ENCODE peak calls at places on chromosomes 12 and 14, in five cellular contexts. One of them, this sample, is unnamed.
A peak's percentile ranks its signal among the peaks of the same experiment; 100 is the strongest.

GRCh38 chr12:113246478-113247122 is 25.3 kb downstream of the TPCN1 start:
- DNase-seq in stimulated activated CD8-positive, alpha-beta memory T cell treated with anti-CD3 and anti-CD28 coated beads, Interleukin-7, amount 100 ng/mL, for 24 hours: no peak
- DNase-seq in BJ: no peak
- DNase-seq in central memory CD8-positive, alpha-beta T cell: no peak
- DNase-seq in stimulated activated CD4-positive, alpha-beta T cell treated with anti-CD3 and anti-CD28 coated beads, Interleukin-2, amount 100 ng/mL, for 48 hours: no peak
- DNase-seq in this sample: no peak

GRCh38 chr12:46679754-46680153 is 146.0 kb downstream of the SLC38A4 start:
- DNase-seq in central memory CD8-positive, alpha-beta T cell: no peak
- DNase-seq in stimulated activated CD4-positive, alpha-beta T cell treated with anti-CD3 and anti-CD28 coated beads, Interleukin-2, amount 100 ng/mL, for 48 hours: no peak
- DNase-seq in stimulated activated CD8-positive, alpha-beta memory T cell treated with anti-CD3 and anti-CD28 coated beads, Interleukin-7, amount 100 ng/mL, for 24 hours: no peak
- DNase-seq in BJ: no peak
- DNase-seq in this sample: no peak

GRCh38 chr12:6603095-6603567 is 4.0 kb downstream of the CHD4 start:
- DNase-seq in central memory CD8-positive, alpha-beta T cell: no peak
- DNase-seq in stimulated activated CD4-positive, alpha-beta T cell treated with anti-CD3 and anti-CD28 coated beads, Interleukin-2, amount 100 ng/mL, for 48 hours: no peak
- DNase-seq in BJ: no peak
- DNase-seq in stimulated activated CD8-positive, alpha-beta memory T cell treated with anti-CD3 and anti-CD28 coated beads, Interleukin-7, amount 100 ng/mL, for 24 hours: no peak
- DNase-seq in this sample: peak; percentile 46

GRCh38 chr12:51865757-51866270 is 17.3 kb upstream of the FIGNL2 start:
- DNase-seq in central memory CD8-positive, alpha-beta T cell: no peak
- DNase-seq in stimulated activated CD8-positive, alpha-beta memory T cell treated with anti-CD3 and anti-CD28 coated beads, Interleukin-7, amount 100 ng/mL, for 24 hours: no peak
- DNase-seq in BJ: no peak
- DNase-seq in stimulated activated CD4-positive, alpha-beta T cell treated with anti-CD3 and anti-CD28 coated beads, Interleukin-2, amount 100 ng/mL, for 48 hours: no peak
- DNase-seq in this sample: no peak

GRCh38 chr12:47189753-47190152 is 110.0 kb upstream of the AMIGO2 start:
- DNase-seq in stimulated activated CD4-positive, alpha-beta T cell treated with anti-CD3 and anti-CD28 coated beads, Interleukin-2, amount 100 ng/mL, for 48 hours: no peak
- DNase-seq in stimulated activated CD8-positive, alpha-beta memory T cell treated with anti-CD3 and anti-CD28 coated beads, Interleukin-7, amount 100 ng/mL, for 24 hours: no peak
- DNase-seq in central memory CD8-positive, alpha-beta T cell: no peak
- DNase-seq in BJ: no peak
- DNase-seq in this sample: no peak

GRCh38 chr14:85947461-85947860 is 417.5 kb downstream of the FLRT2 start:
- DNase-seq in central memory CD8-positive, alpha-beta T cell: no peak
- DNase-seq in BJ: no peak
- DNase-seq in stimulated activated CD4-positive, alpha-beta T cell treated with anti-CD3 and anti-CD28 coated beads, Interleukin-2, amount 100 ng/mL, for 48 hours: no peak
- DNase-seq in stimulated activated CD8-positive, alpha-beta memory T cell treated with anti-CD3 and anti-CD28 coated beads, Interleukin-7, amount 100 ng/mL, for 24 hours: no peak
- DNase-seq in this sample: no peak

GRCh38 chr14:29663281-29663801 is 264.3 kb downstream of the PRKD1 start:
- DNase-seq in BJ: no peak
- DNase-seq in central memory CD8-positive, alpha-beta T cell: no peak
- DNase-seq in stimulated activated CD8-positive, alpha-beta memory T cell treated with anti-CD3 and anti-CD28 coated beads, Interleukin-7, amount 100 ng/mL, for 24 hours: no peak
- DNase-seq in stimulated activated CD4-positive, alpha-beta T cell treated with anti-CD3 and anti-CD28 coated beads, Interleukin-2, amount 100 ng/mL, for 48 hours: no peak
- DNase-seq in this sample: no peak

GRCh38 chr14:62819931-62820330 is 225.3 kb downstream of the KCNH5 start:
- DNase-seq in central memory CD8-positive, alpha-beta T cell: no peak
- DNase-seq in stimulated activated CD8-positive, alpha-beta memory T cell treated with anti-CD3 and anti-CD28 coated beads, Interleukin-7, amount 100 ng/mL, for 24 hours: no peak
- DNase-seq in stimulated activated CD4-positive, alpha-beta T cell treated with anti-CD3 and anti-CD28 coated beads, Interleukin-2, amount 100 ng/mL, for 48 hours: no peak
- DNase-seq in BJ: no peak
- DNase-seq in this sample: no peak

GRCh38 chr12:54680374-54680773 is 32.2 kb upstream of the DCD start:
- DNase-seq in central memory CD8-positive, alpha-beta T cell: no peak
- DNase-seq in stimulated activated CD4-positive, alpha-beta T cell treated with anti-CD3 and anti-CD28 coated beads, Interleukin-2, amount 100 ng/mL, for 48 hours: peak; percentile 17
- DNase-seq in BJ: no peak
- DNase-seq in stimulated activated CD8-positive, alpha-beta memory T cell treated with anti-CD3 and anti-CD28 coated beads, Interleukin-7, amount 100 ng/mL, for 24 hours: no peak
- DNase-seq in this sample: peak; percentile 48

GRCh38 chr14:37311233-37311632 is 113.5 kb downstream of the MIPOL1 start:
- DNase-seq in stimulated activated CD8-positive, alpha-beta memory T cell treated with anti-CD3 and anti-CD28 coated beads, Interleukin-7, amount 100 ng/mL, for 24 hours: no peak
- DNase-seq in BJ: no peak
- DNase-seq in stimulated activated CD4-positive, alpha-beta T cell treated with anti-CD3 and anti-CD28 coated beads, Interleukin-2, amount 100 ng/mL, for 48 hours: no peak
- DNase-seq in central memory CD8-positive, alpha-beta T cell: no peak
- DNase-seq in this sample: no peak

GRCh38 chr14:69887740-69888657 is 8.8 kb downstream of the SMOC1 start:
- DNase-seq in central memory CD8-positive, alpha-beta T cell: no peak
- DNase-seq in BJ: no peak
- DNase-seq in stimulated activated CD4-positive, alpha-beta T cell treated with anti-CD3 and anti-CD28 coated beads, Interleukin-2, amount 100 ng/mL, for 48 hours: no peak
- DNase-seq in stimulated activated CD8-positive, alpha-beta memory T cell treated with anti-CD3 and anti-CD28 coated beads, Interleukin-7, amount 100 ng/mL, for 24 hours: no peak
- DNase-seq in this sample: no peak

GRCh38 chr14:104157303-104157928 is 19.0 kb downstream of the KIF26A start:
- DNase-seq in central memory CD8-positive, alpha-beta T cell: no peak
- DNase-seq in BJ: no peak
- DNase-seq in stimulated activated CD4-positive, alpha-beta T cell treated with anti-CD3 and anti-CD28 coated beads, Interleukin-2, amount 100 ng/mL, for 48 hours: no peak
- DNase-seq in stimulated activated CD8-positive, alpha-beta memory T cell treated with anti-CD3 and anti-CD28 coated beads, Interleukin-7, amount 100 ng/mL, for 24 hours: no peak
- DNase-seq in this sample: no peak

GRCh38 chr12:111788178-111788654 is 21.5 kb downstream of the ALDH2 start:
- DNase-seq in central memory CD8-positive, alpha-beta T cell: no peak
- DNase-seq in stimulated activated CD8-positive, alpha-beta memory T cell treated with anti-CD3 and anti-CD28 coated beads, Interleukin-7, amount 100 ng/mL, for 24 hours: no peak
- DNase-seq in stimulated activated CD4-positive, alpha-beta T cell treated with anti-CD3 and anti-CD28 coated beads, Interleukin-2, amount 100 ng/mL, for 48 hours: no peak
- DNase-seq in BJ: no peak
- DNase-seq in this sample: no peak

GRCh38 chr12:67222302-67222701 is 46.9 kb upstream of the CAND1 start:
- DNase-seq in stimulated activated CD8-positive, alpha-beta memory T cell treated with anti-CD3 and anti-CD28 coated beads, Interleukin-7, amount 100 ng/mL, for 24 hours: no peak
- DNase-seq in central memory CD8-positive, alpha-beta T cell: no peak
- DNase-seq in stimulated activated CD4-positive, alpha-beta T cell treated with anti-CD3 and anti-CD28 coated beads, Interleukin-2, amount 100 ng/mL, for 48 hours: no peak
- DNase-seq in BJ: no peak
- DNase-seq in this sample: no peak

GRCh38 chr12:120677765-120678473 is 9.0 kb upstream of the MLEC start:
- DNase-seq in BJ: no peak
- DNase-seq in stimulated activated CD8-positive, alpha-beta memory T cell treated with anti-CD3 and anti-CD28 coated beads, Interleukin-7, amount 100 ng/mL, for 24 hours: no peak
- DNase-seq in central memory CD8-positive, alpha-beta T cell: no peak
- DNase-seq in stimulated activated CD4-positive, alpha-beta T cell treated with anti-CD3 and anti-CD28 coated beads, Interleukin-2, amount 100 ng/mL, for 48 hours: no peak
- DNase-seq in this sample: peak; percentile 46

GRCh38 chr12:1013618-1014489 is 22.8 kb downstream of the ERC1 start:
- DNase-seq in central memory CD8-positive, alpha-beta T cell: no peak
- DNase-seq in stimulated activated CD8-positive, alpha-beta memory T cell treated with anti-CD3 and anti-CD28 coated beads, Interleukin-7, amount 100 ng/mL, for 24 hours: no peak
- DNase-seq in BJ: peak; percentile 33
- DNase-seq in stimulated activated CD4-positive, alpha-beta T cell treated with anti-CD3 and anti-CD28 coated beads, Interleukin-2, amount 100 ng/mL, for 48 hours: no peak
- DNase-seq in this sample: no peak

GRCh38 chr14:67704484-67705089 is 2.9 kb downstream of the RDH12 start:
- DNase-seq in stimulated activated CD8-positive, alpha-beta memory T cell treated with anti-CD3 and anti-CD28 coated beads, Interleukin-7, amount 100 ng/mL, for 24 hours: no peak
- DNase-seq in BJ: no peak
- DNase-seq in stimulated activated CD4-positive, alpha-beta T cell treated with anti-CD3 and anti-CD28 coated beads, Interleukin-2, amount 100 ng/mL, for 48 hours: no peak
- DNase-seq in central memory CD8-positive, alpha-beta T cell: no peak
- DNase-seq in this sample: peak; percentile 53

GRCh38 chr12:52395761-52396434 is 10.2 kb downstream of the KRT82 start:
- DNase-seq in stimulated activated CD8-positive, alpha-beta memory T cell treated with anti-CD3 and anti-CD28 coated beads, Interleukin-7, amount 100 ng/mL, for 24 hours: no peak
- DNase-seq in central memory CD8-positive, alpha-beta T cell: no peak
- DNase-seq in stimulated activated CD4-positive, alpha-beta T cell treated with anti-CD3 and anti-CD28 coated beads, Interleukin-2, amount 100 ng/mL, for 48 hours: no peak
- DNase-seq in BJ: no peak
- DNase-seq in this sample: no peak

GRCh38 chr12:47017041-47017713 is 62.2 kb upstream of the PCED1B start:
- DNase-seq in central memory CD8-positive, alpha-beta T cell: no peak
- DNase-seq in BJ: no peak
- DNase-seq in stimulated activated CD8-positive, alpha-beta memory T cell treated with anti-CD3 and anti-CD28 coated beads, Interleukin-7, amount 100 ng/mL, for 24 hours: no peak
- DNase-seq in stimulated activated CD4-positive, alpha-beta T cell treated with anti-CD3 and anti-CD28 coated beads, Interleukin-2, amount 100 ng/mL, for 48 hours: no peak
- DNase-seq in this sample: no peak

GRCh38 chr14:89330236-89331002 is 86.6 kb downstream of the FOXN3 start:
- DNase-seq in stimulated activated CD8-positive, alpha-beta memory T cell treated with anti-CD3 and anti-CD28 coated beads, Interleukin-7, amount 100 ng/mL, for 24 hours: no peak
- DNase-seq in stimulated activated CD4-positive, alpha-beta T cell treated with anti-CD3 and anti-CD28 coated beads, Interleukin-2, amount 100 ng/mL, for 48 hours: no peak
- DNase-seq in BJ: peak; percentile 31
- DNase-seq in central memory CD8-positive, alpha-beta T cell: no peak
- DNase-seq in this sample: no peak

GRCh38 chr14:91202234-91202974 is 42.1 kb downstream of the GPR68 start:
- DNase-seq in stimulated activated CD8-positive, alpha-beta memory T cell treated with anti-CD3 and anti-CD28 coated beads, Interleukin-7, amount 100 ng/mL, for 24 hours: no peak
- DNase-seq in stimulated activated CD4-positive, alpha-beta T cell treated with anti-CD3 and anti-CD28 coated beads, Interleukin-2, amount 100 ng/mL, for 48 hours: no peak
- DNase-seq in BJ: no peak
- DNase-seq in central memory CD8-positive, alpha-beta T cell: no peak
- DNase-seq in this sample: peak; percentile 60

GRCh38 chr12:122051231-122051876 is 27.2 kb upstream of the MLXIP start:
- DNase-seq in BJ: no peak
- DNase-seq in stimulated activated CD4-positive, alpha-beta T cell treated with anti-CD3 and anti-CD28 coated beads, Interleukin-2, amount 100 ng/mL, for 48 hours: no peak
- DNase-seq in central memory CD8-positive, alpha-beta T cell: no peak
- DNase-seq in stimulated activated CD8-positive, alpha-beta memory T cell treated with anti-CD3 and anti-CD28 coated beads, Interleukin-7, amount 100 ng/mL, for 24 hours: no peak
- DNase-seq in this sample: no peak

GRCh38 chr12:43786899-43787693 is 19.0 kb downstream of the TWF1 start:
- DNase-seq in stimulated activated CD4-positive, alpha-beta T cell treated with anti-CD3 and anti-CD28 coated beads, Interleukin-2, amount 100 ng/mL, for 48 hours: no peak
- DNase-seq in stimulated activated CD8-positive, alpha-beta memory T cell treated with anti-CD3 and anti-CD28 coated beads, Interleukin-7, amount 100 ng/mL, for 24 hours: no peak
- DNase-seq in BJ: no peak
- DNase-seq in central memory CD8-positive, alpha-beta T cell: no peak
- DNase-seq in this sample: no peak

GRCh38 chr14:67515386-67516079 is 17.6 kb upstream of the PLEKHH1 start:
- DNase-seq in BJ: no peak
- DNase-seq in stimulated activated CD4-positive, alpha-beta T cell treated with anti-CD3 and anti-CD28 coated beads, Interleukin-2, amount 100 ng/mL, for 48 hours: peak; percentile 23
- DNase-seq in central memory CD8-positive, alpha-beta T cell: peak; percentile 18
- DNase-seq in stimulated activated CD8-positive, alpha-beta memory T cell treated with anti-CD3 and anti-CD28 coated beads, Interleukin-7, amount 100 ng/mL, for 24 hours: no peak
- DNase-seq in this sample: peak; percentile 43

GRCh38 chr14:64971890-64972785 is at the start of gene RAB15:
- DNase-seq in BJ: no peak
- DNase-seq in central memory CD8-positive, alpha-beta T cell: no peak
- DNase-seq in stimulated activated CD8-positive, alpha-beta memory T cell treated with anti-CD3 and anti-CD28 coated beads, Interleukin-7, amount 100 ng/mL, for 24 hours: no peak
- DNase-seq in stimulated activated CD4-positive, alpha-beta T cell treated with anti-CD3 and anti-CD28 coated beads, Interleukin-2, amount 100 ng/mL, for 48 hours: peak; percentile 22
- DNase-seq in this sample: peak; percentile 37

GRCh38 chr12:61758661-61759060 is 501.5 kb upstream of the USP15 start:
- DNase-seq in stimulated activated CD4-positive, alpha-beta T cell treated with anti-CD3 and anti-CD28 coated beads, Interleukin-2, amount 100 ng/mL, for 48 hours: no peak
- DNase-seq in stimulated activated CD8-positive, alpha-beta memory T cell treated with anti-CD3 and anti-CD28 coated beads, Interleukin-7, amount 100 ng/mL, for 24 hours: no peak
- DNase-seq in central memory CD8-positive, alpha-beta T cell: no peak
- DNase-seq in BJ: no peak
- DNase-seq in this sample: no peak

GRCh38 chr12:117044311-117044710 is 54.9 kb downstream of the TESC start:
- DNase-seq in BJ: no peak
- DNase-seq in stimulated activated CD8-positive, alpha-beta memory T cell treated with anti-CD3 and anti-CD28 coated beads, Interleukin-7, amount 100 ng/mL, for 24 hours: no peak
- DNase-seq in stimulated activated CD4-positive, alpha-beta T cell treated with anti-CD3 and anti-CD28 coated beads, Interleukin-2, amount 100 ng/mL, for 48 hours: no peak
- DNase-seq in central memory CD8-positive, alpha-beta T cell: no peak
- DNase-seq in this sample: no peak

GRCh38 chr12:115355301-115355700 is 671.3 kb upstream of the TBX3 start:
- DNase-seq in central memory CD8-positive, alpha-beta T cell: no peak
- DNase-seq in stimulated activated CD8-positive, alpha-beta memory T cell treated with anti-CD3 and anti-CD28 coated beads, Interleukin-7, amount 100 ng/mL, for 24 hours: no peak
- DNase-seq in stimulated activated CD4-positive, alpha-beta T cell treated with anti-CD3 and anti-CD28 coated beads, Interleukin-2, amount 100 ng/mL, for 48 hours: no peak
- DNase-seq in BJ: no peak
- DNase-seq in this sample: no peak

GRCh38 chr12:122721057-122721545 is 4.5 kb upstream of the HCAR3 start:
- DNase-seq in stimulated activated CD4-positive, alpha-beta T cell treated with anti-CD3 and anti-CD28 coated beads, Interleukin-2, amount 100 ng/mL, for 48 hours: no peak
- DNase-seq in stimulated activated CD8-positive, alpha-beta memory T cell treated with anti-CD3 and anti-CD28 coated beads, Interleukin-7, amount 100 ng/mL, for 24 hours: no peak
- DNase-seq in central memory CD8-positive, alpha-beta T cell: no peak
- DNase-seq in BJ: no peak
- DNase-seq in this sample: no peak

GRCh38 chr12:6084261-6084968 is 40.1 kb downstream of the VWF start:
- DNase-seq in stimulated activated CD8-positive, alpha-beta memory T cell treated with anti-CD3 and anti-CD28 coated beads, Interleukin-7, amount 100 ng/mL, for 24 hours: no peak
- DNase-seq in BJ: no peak
- DNase-seq in central memory CD8-positive, alpha-beta T cell: no peak
- DNase-seq in stimulated activated CD4-positive, alpha-beta T cell treated with anti-CD3 and anti-CD28 coated beads, Interleukin-2, amount 100 ng/mL, for 48 hours: no peak
- DNase-seq in this sample: no peak

GRCh38 chr14:55430024-55430690 is 10.3 kb downstream of the TBPL2 start:
- DNase-seq in BJ: peak; percentile 32
- DNase-seq in stimulated activated CD4-positive, alpha-beta T cell treated with anti-CD3 and anti-CD28 coated beads, Interleukin-2, amount 100 ng/mL, for 48 hours: no peak
- DNase-seq in central memory CD8-positive, alpha-beta T cell: no peak
- DNase-seq in stimulated activated CD8-positive, alpha-beta memory T cell treated with anti-CD3 and anti-CD28 coated beads, Interleukin-7, amount 100 ng/mL, for 24 hours: no peak
- DNase-seq in this sample: peak; percentile 71

GRCh38 chr14:99529899-99530298 is 48.7 kb downstream of the CCNK start:
- DNase-seq in stimulated activated CD8-positive, alpha-beta memory T cell treated with anti-CD3 and anti-CD28 coated beads, Interleukin-7, amount 100 ng/mL, for 24 hours: no peak
- DNase-seq in central memory CD8-positive, alpha-beta T cell: no peak
- DNase-seq in stimulated activated CD4-positive, alpha-beta T cell treated with anti-CD3 and anti-CD28 coated beads, Interleukin-2, amount 100 ng/mL, for 48 hours: no peak
- DNase-seq in BJ: no peak
- DNase-seq in this sample: no peak

GRCh38 chr14:89377544-89377943 is 39.5 kb downstream of the FOXN3 start:
- DNase-seq in central memory CD8-positive, alpha-beta T cell: no peak
- DNase-seq in stimulated activated CD4-positive, alpha-beta T cell treated with anti-CD3 and anti-CD28 coated beads, Interleukin-2, amount 100 ng/mL, for 48 hours: no peak
- DNase-seq in BJ: no peak
- DNase-seq in stimulated activated CD8-positive, alpha-beta memory T cell treated with anti-CD3 and anti-CD28 coated beads, Interleukin-7, amount 100 ng/mL, for 24 hours: no peak
- DNase-seq in this sample: no peak

GRCh38 chr12:113757223-113758002 is 208.7 kb downstream of the RBM19 start:
- DNase-seq in stimulated activated CD8-positive, alpha-beta memory T cell treated with anti-CD3 and anti-CD28 coated beads, Interleukin-7, amount 100 ng/mL, for 24 hours: no peak
- DNase-seq in BJ: no peak
- DNase-seq in central memory CD8-positive, alpha-beta T cell: no peak
- DNase-seq in stimulated activated CD4-positive, alpha-beta T cell treated with anti-CD3 and anti-CD28 coated beads, Interleukin-2, amount 100 ng/mL, for 48 hours: no peak
- DNase-seq in this sample: no peak

GRCh38 chr12:15001733-15002471 is 29.1 kb downstream of the PDE6H start:
- DNase-seq in stimulated activated CD8-positive, alpha-beta memory T cell treated with anti-CD3 and anti-CD28 coated beads, Interleukin-7, amount 100 ng/mL, for 24 hours: no peak
- DNase-seq in stimulated activated CD4-positive, alpha-beta T cell treated with anti-CD3 and anti-CD28 coated beads, Interleukin-2, amount 100 ng/mL, for 48 hours: no peak
- DNase-seq in central memory CD8-positive, alpha-beta T cell: no peak
- DNase-seq in BJ: no peak
- DNase-seq in this sample: no peak

GRCh38 chr12:59972941-59973340 is 377.1 kb downstream of the SLC16A7 start:
- DNase-seq in central memory CD8-positive, alpha-beta T cell: no peak
- DNase-seq in stimulated activated CD4-positive, alpha-beta T cell treated with anti-CD3 and anti-CD28 coated beads, Interleukin-2, amount 100 ng/mL, for 48 hours: no peak
- DNase-seq in stimulated activated CD8-positive, alpha-beta memory T cell treated with anti-CD3 and anti-CD28 coated beads, Interleukin-7, amount 100 ng/mL, for 24 hours: no peak
- DNase-seq in BJ: peak; percentile 65
- DNase-seq in this sample: no peak

GRCh38 chr12:53974084-53975018 is at the start of gene HOTAIR:
- DNase-seq in BJ: no peak
- DNase-seq in central memory CD8-positive, alpha-beta T cell: no peak
- DNase-seq in stimulated activated CD4-positive, alpha-beta T cell treated with anti-CD3 and anti-CD28 coated beads, Interleukin-2, amount 100 ng/mL, for 48 hours: no peak
- DNase-seq in stimulated activated CD8-positive, alpha-beta memory T cell treated with anti-CD3 and anti-CD28 coated beads, Interleukin-7, amount 100 ng/mL, for 24 hours: no peak
- DNase-seq in this sample: no peak

This sample was measured in activated CD8-positive, alpha-beta T cell treated with anti-CD3 and anti-CD28 coated beads, Interleukin-2, amount 10 ng/mL, durations not matched to agents 7 days and 5 days.